ENCODE peak calls at places on chromosome 5, in seven cellular contexts. I is stimulated activated CD4-positive, alpha-beta T cell treated with anti-CD3 and anti-CD28 coated beads, Interleukin-15, amount 100 ng/mL, for 24 hours; Z is GM23338; P is left ventricle myocardium superior; E is heart right ventricle; M is SHP77; U is G401. K is an unnamed sample.

GRCh38 chr5:74241751-74242140 is 398.8 kb downstream of the ENC1 start:
- DNase-seq in I (no peak), Z (peak), P (no peak), E (no peak), M (no peak), U (no peak), K (no peak)

GRCh38 chr5:59873113-59873512 is 20.4 kb downstream of the PDE4D start:
- DNase-seq in I (no peak), Z (no peak), P (no peak), E (no peak), M (no peak), U (no peak), K (no peak)

GRCh38 chr5:1183424-1184162 is 17.8 kb upstream of the SLC6A19 start:
- DNase-seq in I (no peak), Z (no peak), P (peak), E (no peak), M (peak), U (no peak), K (peak)

GRCh38 chr5:7668627-7669026 is 182.3 kb downstream of the CFAP90 start:
- DNase-seq in I (no peak), Z (no peak), P (no peak), E (no peak), M (no peak), U (no peak), K (no peak)

GRCh38 chr5:119328753-119329602 is 26.8 kb upstream of the TNFAIP8 start:
- DNase-seq in I (peak), Z (no peak), P (no peak), E (no peak), M (no peak), U (no peak), K (no peak)

GRCh38 chr5:10746711-10747110 is 14.3 kb downstream of the DAP start:
- DNase-seq in I (no peak), Z (no peak), P (no peak), E (peak), M (no peak), U (no peak), K (no peak)

GRCh38 chr5:173201636-173202265 is 33.3 kb downstream of the NKX2-5 start:
- DNase-seq in I (no peak), Z (no peak), P (no peak), E (no peak), M (no peak), U (no peak), K (no peak)

GRCh38 chr5:162068931-162069330 is 1.4 kb downstream of the GABRG2 start:
- DNase-seq in I (no peak), Z (no peak), P (no peak), E (no peak), M (no peak), U (peak), K (no peak)

GRCh38 chr5:137731201-137731600 is 4.7 kb downstream of the KLHL3 start:
- DNase-seq in I (no peak), Z (no peak), P (no peak), E (no peak), M (no peak), U (no peak), K (no peak)

GRCh38 chr5:26012078-26012477 is 1026.3 kb downstream of the CDH9 start:
- DNase-seq in I (no peak), Z (no peak), P (no peak), E (no peak), M (no peak), U (no peak), K (no peak)

GRCh38 chr5:36153727-36154126 is 1.8 kb downstream of the SKP2 start:
- DNase-seq in I (no peak), Z (no peak), P (no peak), E (no peak), M (no peak), U (no peak), K (no peak)

GRCh38 chr5:148826082-148826971 is at the start of gene ADRB2:
- DNase-seq in I (peak), Z (peak), P (peak), E (peak), M (no peak), U (peak), K (peak)

GRCh38 chr5:161421067-161421466 is 125.5 kb downstream of the GABRB2 start:
- DNase-seq in I (no peak), Z (no peak), P (no peak), E (no peak), M (no peak), U (no peak), K (no peak)

GRCh38 chr5:142861011-142861410 is 90.8 kb downstream of the ARHGAP26 start:
- DNase-seq in I (no peak), Z (no peak), P (no peak), E (no peak), M (no peak), U (no peak), K (no peak)

GRCh38 chr5:98349251-98349989 is 424.0 kb upstream of the RGMB start:
- DNase-seq in I (no peak), Z (peak), P (no peak), E (no peak), M (no peak), U (no peak), K (no peak)

GRCh38 chr5:124902097-124902821 is 155.8 kb upstream of the ZNF608 start:
- DNase-seq in I (no peak), Z (no peak), P (peak), E (no peak), M (peak), U (peak), K (no peak)

GRCh38 chr5:132103380-132103951 is 29.9 kb downstream of the CSF2 start:
- DNase-seq in I (peak), Z (no peak), P (peak), E (peak), M (no peak), U (peak), K (peak)

GRCh38 chr5:78666041-78666444 is 17.5 kb upstream of the LHFPL2 start:
- DNase-seq in I (no peak), Z (no peak), P (no peak), E (no peak), M (no peak), U (no peak), K (no peak)

GRCh38 chr5:149410071-149410470 is 31.0 kb upstream of the IL17B start:
- DNase-seq in I (no peak), Z (no peak), P (no peak), E (no peak), M (no peak), U (no peak), K (peak)

GRCh38 chr5:83095973-83096539 is 18.7 kb downstream of the XRCC4 start:
- DNase-seq in I (no peak), Z (no peak), P (no peak), E (no peak), M (no peak), U (no peak), K (peak)

GRCh38 chr5:28473531-28474107 is 1435.2 kb upstream of the CDH9 start:
- DNase-seq in I (no peak), Z (peak), P (no peak), E (no peak), M (no peak), U (no peak), K (no peak)

GRCh38 chr5:89988129-89988528 is 421.4 kb downstream of the CETN3 start:
- DNase-seq in I (no peak), Z (peak), P (no peak), E (no peak), M (no peak), U (no peak), K (no peak)

GRCh38 chr5:44536650-44537260 is 147.5 kb upstream of the FGF10 start:
- DNase-seq in I (peak), Z (peak), P (no peak), E (peak), M (peak), U (peak), K (no peak)

GRCh38 chr5:160507181-160507811 is 85.6 kb downstream of the PTTG1 start:
- DNase-seq in I (peak), Z (no peak), P (no peak), E (no peak), M (no peak), U (no peak), K (no peak)

GRCh38 chr5:40480392-40480791 is 199.3 kb upstream of the PTGER4 start:
- DNase-seq in I (peak), Z (no peak), P (no peak), E (no peak), M (no peak), U (no peak), K (no peak)

GRCh38 chr5:76081811-76082783 is 1.1 kb upstream of the SV2C start:
- DNase-seq in I (peak), Z (peak), P (no peak), E (no peak), M (no peak), U (no peak), K (no peak)

GRCh38 chr5:122581629-122582028 is 193.3 kb upstream of the SNX2 start:
- DNase-seq in I (no peak), Z (no peak), P (no peak), E (no peak), M (no peak), U (no peak), K (no peak)

GRCh38 chr5:119743927-119744326 is 114.6 kb downstream of the FAM170A start:
- DNase-seq in I (peak), Z (peak), P (no peak), E (no peak), M (peak), U (peak), K (no peak)

GRCh38 chr5:137665678-137666077 is 70.2 kb downstream of the KLHL3 start:
- DNase-seq in I (no peak), Z (no peak), P (no peak), E (no peak), M (no peak), U (no peak), K (no peak)

GRCh38 chr5:35741126-35741711 is 115.5 kb upstream of the IL7R start:
- DNase-seq in I (no peak), Z (no peak), P (no peak), E (no peak), M (no peak), U (no peak), K (no peak)

GRCh38 chr5:41748631-41749030 is 121.6 kb downstream of the OXCT1 start:
- DNase-seq in I (peak), Z (no peak), P (no peak), E (no peak), M (no peak), U (no peak), K (no peak)

GRCh38 chr5:115543931-115544370 is 624 bp downstream of the FEM1C start:
- DNase-seq in I (peak), Z (peak), P (peak), E (peak), M (peak), U (peak), K (no peak)

GRCh38 chr5:180178516-180179398 is 30.3 kb downstream of the RASGEF1C start:
- DNase-seq in I (no peak), Z (no peak), P (no peak), E (no peak), M (no peak), U (peak), K (no peak)

GRCh38 chr5:79235578-79236363 is at the start of gene JMY:
- DNase-seq in I (peak), Z (peak), P (peak), E (peak), M (peak), U (peak), K (peak)

K was measured in aorta.